ENCODE peak calls at places on chromosomes 4 and X, in seven cellular contexts. C is breast epithelium, N is PC-9, X is sigmoid colon, G is lower lobe of right lung, H is neuronal stem cell, L is uterus. F is an unnamed sample.

GRCh38 chr4:26748805-26749204 is 111.8 kb upstream of the STIM2 start:
- DNase-seq in C (no peak), N (no peak), X (no peak), G (no peak), H (no peak), L (no peak), F (no peak)

GRCh38 chr4:153013202-153013988 is 77.3 kb downstream of the FHDC1 start:
- DNase-seq in C (no peak), N (no peak), X (no peak), G (no peak), H (no peak), L (no peak), F (no peak)

GRCh38 chr4:57094482-57095223 is 15.5 kb downstream of the IGFBP7 start:
- DNase-seq in C (no peak), N (no peak), X (no peak), G (no peak), H (no peak), L (no peak), F (no peak)

GRCh38 chr4:5142726-5143125 is 91.4 kb downstream of the STK32B start:
- DNase-seq in C (no peak), N (no peak), X (no peak), G (no peak), H (peak), L (peak), F (peak)

GRCh38 chr4:38046735-38047487 is 86.7 kb downstream of the PTTG2 start:
- DNase-seq in C (no peak), N (no peak), X (no peak), G (no peak), H (peak), L (no peak), F (no peak)

GRCh38 chr4:56681158-56681848 is at the start of gene HOPX:
- DNase-seq in C (peak), N (peak), X (no peak), G (peak), H (no peak), L (no peak), F (no peak)

GRCh38 chr4:100311181-100311580 is 120.9 kb upstream of the DDIT4L start:
- DNase-seq in C (no peak), N (no peak), X (no peak), G (no peak), H (no peak), L (no peak), F (peak)

GRCh38 chrX:44400588-44400987 is 57.1 kb upstream of the EFHC2 start:
- DNase-seq in C (no peak), N (peak), X (no peak), G (peak), H (no peak), L (no peak), F (no peak)

GRCh38 chrX:15310117-15310516 is 5.3 kb downstream of the ASB11 start:
- DNase-seq in C (no peak), N (peak), X (no peak), G (no peak), H (no peak), L (no peak), F (no peak)

GRCh38 chr4:145546556-145546955 is 64.9 kb downstream of the SMAD1 start:
- DNase-seq in C (peak), N (no peak), X (no peak), G (no peak), H (no peak), L (no peak), F (no peak)

GRCh38 chrX:17328837-17329236 is 46.2 kb upstream of the NHS start:
- DNase-seq in C (no peak), N (no peak), X (no peak), G (no peak), H (no peak), L (no peak), F (no peak)

GRCh38 chr4:86091201-86091600 is 268.7 kb downstream of the MAPK10 start:
- DNase-seq in C (no peak), N (no peak), X (no peak), G (no peak), H (no peak), L (no peak), F (no peak)

GRCh38 chr4:118776166-118776954 is 59.6 kb downstream of the SEC24D start:
- DNase-seq in C (no peak), N (no peak), X (no peak), G (no peak), H (no peak), L (no peak), F (no peak)
- H3K27ac ChIP-seq in C (peak), N (no peak), X (peak), G (no peak), H (no peak), L (peak), F (no peak)

GRCh38 chrX:48937065-48937907 is 18.5 kb upstream of the PIM2 start:
- DNase-seq in C (no peak), N (no peak), X (no peak), G (peak), H (no peak), L (no peak), F (no peak)
- H3K27ac ChIP-seq in C (peak), N (no peak), X (no peak), G (peak), H (no peak), L (no peak), F (no peak)

GRCh38 chr4:69523385-69524132 is 27.9 kb upstream of the UGT2B4 start:
- DNase-seq in C (no peak), N (no peak), X (no peak), G (no peak), H (no peak), L (no peak), F (no peak)

GRCh38 chr4:69522554-69522953 is 26.8 kb upstream of the UGT2B4 start:
- DNase-seq in C (no peak), N (no peak), X (no peak), G (no peak), H (no peak), L (no peak), F (no peak)

GRCh38 chr4:69518102-69518501 is 22.4 kb upstream of the UGT2B4 start:
- DNase-seq in C (no peak), N (no peak), X (no peak), G (no peak), H (no peak), L (no peak), F (no peak)

GRCh38 chr4:69518543-69519198 is 23.0 kb upstream of the UGT2B4 start:
- DNase-seq in C (no peak), N (no peak), X (no peak), G (no peak), H (no peak), L (no peak), F (no peak)

GRCh38 chr4:69517674-69518073 is 22.0 kb upstream of the UGT2B4 start:
- DNase-seq in C (no peak), N (no peak), X (no peak), G (no peak), H (no peak), L (no peak), F (no peak)
- H3K27ac ChIP-seq in C (no peak), N (no peak), X (no peak), G (no peak), H (no peak), L (no peak), F (no peak)

GRCh38 chr4:47505666-47506065 is 20.6 kb downstream of the ATP10D start:
- DNase-seq in C (no peak), N (no peak), X (no peak), G (no peak), H (no peak), L (no peak), F (no peak)

GRCh38 chr4:47513493-47513892 is 28.4 kb downstream of the ATP10D start:
- DNase-seq in C (no peak), N (no peak), X (no peak), G (no peak), H (no peak), L (no peak), F (no peak)

GRCh38 chr4:47510036-47510435 is 25.0 kb downstream of the ATP10D start:
- DNase-seq in C (no peak), N (no peak), X (no peak), G (no peak), H (no peak), L (no peak), F (no peak)

GRCh38 chr4:47510506-47511143 is 25.6 kb downstream of the ATP10D start:
- DNase-seq in C (no peak), N (no peak), X (no peak), G (no peak), H (no peak), L (no peak), F (no peak)
- H3K27ac ChIP-seq in C (peak), N (peak), X (peak), G (peak), H (no peak), L (peak), F (no peak)